ENCODE peak calls at places on chromosomes 7 and 10, in four cellular contexts. M is heart right ventricle; O is IMR-90; E is CD4-positive, alpha-beta T cell. J is an unnamed sample.

GRCh38 chr10:90222939-90223338 is 521.5 kb downstream of the KIF20B start:
- DNase-seq in M (no peak), O (no peak), E (no peak), J (no peak)

GRCh38 chr7:65731562-65732035 is 141.3 kb upstream of the VKORC1L1 start:
- DNase-seq in M (no peak), O (no peak), E (no peak), J (no peak)

GRCh38 chr10:90856964-90857634 is 740 bp downstream of the HTR7 start:
- DNase-seq in M (peak; percentile 14), O (no peak), E (no peak), J (no peak)

GRCh38 chr7:27095897-27096755 is at the start of gene HOXA1:
- DNase-seq in M (no peak), O (peak; percentile 95), E (peak; percentile 56), J (peak; percentile 63)

GRCh38 chr7:126635545-126635944 is 617.2 kb downstream of the GRM8 start:
- DNase-seq in M (no peak), O (no peak), E (no peak), J (no peak)

GRCh38 chr7:8436965-8437364 is 3.6 kb downstream of the NXPH1 start:
- DNase-seq in M (no peak), O (no peak), E (no peak), J (no peak)

GRCh38 chr7:128407751-128408708 is 1.8 kb downstream of the IMPDH1 start:
- DNase-seq in M (no peak), O (no peak), E (no peak), J (no peak)

GRCh38 chr7:2169923-2170575 is 62.7 kb downstream of the MAD1L1 start:
- DNase-seq in M (no peak), O (no peak), E (no peak), J (no peak)

GRCh38 chr7:26091933-26092332 is 60.1 kb upstream of the NFE2L3 start:
- DNase-seq in M (no peak), O (peak; percentile 13), E (no peak), J (no peak)

DNA sequence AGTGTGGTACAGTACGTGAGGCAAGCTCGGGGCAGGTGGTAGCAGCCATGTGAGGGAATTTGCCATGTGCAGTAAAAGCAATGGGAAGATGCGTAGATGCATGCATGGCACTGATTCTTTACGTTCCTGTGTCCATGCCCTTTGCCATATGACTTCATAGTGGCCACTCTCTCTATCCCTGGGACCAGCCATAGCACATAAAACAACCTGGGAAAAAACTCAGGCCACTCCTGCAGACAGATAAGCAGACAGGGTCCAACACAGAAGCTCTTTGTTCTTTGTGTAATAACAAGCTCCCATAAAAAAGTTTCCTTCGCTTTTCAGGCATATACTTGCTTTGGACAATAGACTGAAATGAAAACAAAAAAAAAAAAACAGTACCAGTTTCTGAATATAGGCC is 622.4 kb upstream of the POM121L12 start:
- DNase-seq in M (no peak), O (no peak), E (no peak), J (no peak)
- H3K9me3 ChIP-seq in M (peaks cover 11% of the 10 kb centered on the region), O (peaks cover 8% of the 10 kb centered on the region), E (peaks cover 5% of the 10 kb centered on the region), J (no peaks in the 10 kb centered on the region)

GRCh38 chr10:38741226-38741625 is 647.1 kb downstream of the ZNF37A start:
- DNase-seq in M (no peak), O (no peak), E (no peak), J (no peak)
- H3K9me3 ChIP-seq in M (peaks cover 10% of the 10 kb centered on the region), O (peaks cover 15% of the 10 kb centered on the region), E (no peaks in the 10 kb centered on the region), J (no peaks in the 10 kb centered on the region)

GRCh38 chr7:56181010-56181409 is 64.8 kb upstream of the NUPR2 start:
- DNase-seq in M (no peak), O (no peak), E (no peak), J (no peak)
- H3K9me3 ChIP-seq in M (peaks cover 10% of the 10 kb centered on the region), O (peaks cover 3% of the 10 kb centered on the region), E (no peaks in the 10 kb centered on the region), J (no peaks in the 10 kb centered on the region)

GRCh38 chr7:64521409-64521984 is 41.4 kb downstream of the ZNF680 start:
- DNase-seq in M (no peak), O (no peak), E (no peak), J (no peak)

GRCh38 chr7:64516451-64516850 is 46.4 kb downstream of the ZNF680 start:
- DNase-seq in M (no peak), O (no peak), E (no peak), J (no peak)

GRCh38 chr7:64515330-64515729 is 47.5 kb downstream of the ZNF680 start:
- DNase-seq in M (no peak), O (no peak), E (no peak), J (no peak)

DNA sequence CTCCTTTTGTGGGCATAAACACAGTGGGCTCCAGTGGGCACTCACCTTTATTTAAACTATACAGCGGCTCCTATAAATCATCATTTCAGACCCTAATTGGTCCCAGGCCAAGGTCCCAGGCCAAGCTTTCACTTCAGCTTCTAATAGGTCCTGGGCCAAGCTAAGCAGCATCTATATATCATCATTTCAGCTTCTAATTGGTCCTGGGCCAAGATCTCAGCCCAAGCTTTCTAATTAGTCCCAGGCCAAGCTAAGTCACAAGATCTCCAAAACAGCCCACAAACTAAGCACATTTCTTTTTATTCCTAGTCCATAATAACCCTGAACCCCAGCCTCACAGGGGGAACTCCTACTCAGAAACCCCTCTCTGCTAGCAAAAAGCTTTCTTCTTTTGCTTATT is 47.1 kb downstream of the ZNF680 start:
- DNase-seq in M (no peak), O (no peak), E (no peak), J (no peak)
- H3K9me3 ChIP-seq in M (peaks cover 97% of the 10 kb centered on the region), O (peaks cover 9% of the 10 kb centered on the region), E (peaks cover 82% of the 10 kb centered on the region), J (peaks cover 25% of the 10 kb centered on the region)

DNA sequence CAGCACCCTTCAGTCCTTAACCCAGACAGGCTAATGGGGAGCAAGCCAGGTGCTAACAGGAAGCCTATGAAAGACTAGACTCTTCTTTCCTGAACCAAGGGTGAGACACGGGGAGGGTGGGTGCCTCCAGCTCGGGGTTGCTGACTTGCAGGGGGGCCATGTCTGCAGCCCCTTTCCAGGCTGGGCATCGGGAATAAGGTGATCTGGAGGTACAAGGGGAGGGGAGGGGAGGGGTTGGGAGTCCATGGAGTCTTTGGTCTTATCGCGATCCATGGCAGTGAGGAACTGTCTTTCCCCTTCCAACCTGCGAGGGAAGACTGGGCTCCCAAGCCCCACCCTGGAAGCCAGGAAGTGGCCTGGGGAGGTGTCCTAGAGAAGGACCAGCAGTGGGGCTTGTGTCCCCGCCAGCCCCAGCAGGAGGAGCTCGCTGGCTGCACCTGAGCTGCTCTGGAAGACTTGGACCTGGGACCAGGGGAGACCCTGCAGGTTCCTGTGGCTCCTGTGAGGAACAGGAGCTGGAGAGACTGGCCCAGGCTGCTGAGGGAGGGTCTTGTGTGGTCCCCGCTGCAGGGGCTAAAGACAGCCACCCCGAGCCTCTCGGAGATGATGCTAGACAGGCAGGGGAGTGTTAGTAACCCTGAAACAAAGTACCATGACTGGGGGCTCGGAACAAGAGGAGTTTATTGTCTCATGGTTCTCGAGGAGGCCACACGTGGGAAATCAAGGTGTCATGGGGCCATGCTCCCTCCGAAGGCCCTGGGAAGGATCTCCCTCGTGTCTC is 348.1 kb downstream of the GLRX3 start:
- DNase-seq in M (no peak), O (no peak), E (no peak), J (no peak)
- H3K9me3 ChIP-seq in M (no peaks in the 10 kb centered on the region), O (peaks cover 53% of the 10 kb centered on the region), E (no peaks in the 10 kb centered on the region), J (no peaks in the 10 kb centered on the region)

GRCh38 chr7:257647-257992 is 32.4 kb upstream of the FOXL3 start:
- DNase-seq in M (no peak), O (no peak), E (no peak), J (no peak)
- H3K9me3 ChIP-seq in M (peaks cover 14% of the 10 kb centered on the region), O (peaks cover 24% of the 10 kb centered on the region), E (no peaks in the 10 kb centered on the region), J (no peaks in the 10 kb centered on the region)